ENCODE peak calls at places on chromosomes 5 and 9, in five cellular contexts. Z is breast epithelium; E is CD8-positive, alpha-beta memory T cell; R is K562; F is aorta. L is an unnamed sample.

GRCh38 chr5:169251685-169252084 is 49.3 kb downstream of the SLIT3 start:
- DNase-seq in Z (no peak), E (no peak), F (no peak), R (no peak), L (no peak)

GRCh38 chr5:108101105-108101504 is 280.8 kb downstream of the FBXL17 start:
- DNase-seq in Z (no peak), R (no peak), F (no peak), E (no peak), L (peak)

GRCh38 chr5:163473613-163474243 is 13.3 kb downstream of the HMMR start:
- DNase-seq in F (no peak), E (no peak), Z (no peak), R (no peak), L (no peak)

GRCh38 chr9:74132986-74133385 is 364.1 kb upstream of the RORB start:
- DNase-seq in F (no peak), R (no peak), E (no peak), Z (no peak), L (no peak)

GRCh38 chr9:13083973-13084528 is 195.4 kb downstream of the MPDZ start:
- DNase-seq in Z (no peak), F (no peak), E (no peak), R (no peak), L (no peak)

GRCh38 chr5:40585537-40586267 is 94.0 kb upstream of the PTGER4 start:
- DNase-seq in Z (no peak), R (no peak), E (no peak), F (no peak), L (no peak)

GRCh38 chr5:157072508-157072907 is 13.6 kb upstream of the HAVCR1 start:
- DNase-seq in R (no peak), E (no peak), Z (no peak), F (no peak), L (no peak)

GRCh38 chr5:94632024-94632423 is 13.6 kb downstream of the SLF1 start:
- DNase-seq in R (no peak), Z (no peak), F (no peak), E (no peak), L (no peak)

GRCh38 chr5:35294976-35295375 is 64.7 kb upstream of the PRLR start:
- DNase-seq in E (no peak), R (no peak), Z (no peak), F (no peak), L (no peak)

GRCh38 chr9:110994771-110995241 is 43.5 kb downstream of the LPAR1 start:
- DNase-seq in R (no peak), F (no peak), E (no peak), Z (no peak), L (no peak)

GRCh38 chr9:137129089-137129455 is 9.9 kb upstream of the GRIN1 start:
- DNase-seq in E (no peak), R (no peak), F (no peak), Z (no peak), L (no peak)

GRCh38 chr5:128399111-128399510 is 138.9 kb downstream of the FBN2 start:
- DNase-seq in F (no peak), R (no peak), Z (no peak), E (no peak), L (no peak)

GRCh38 chr9:137444106-137444790 is 3.1 kb upstream of the ENTPD8 start:
- DNase-seq in E (no peak), F (peak), Z (no peak), R (no peak), L (no peak)

GRCh38 chr9:99425124-99425523 is 203.0 kb downstream of the SEC61B start:
- DNase-seq in R (no peak), Z (no peak), F (no peak), E (no peak), L (no peak)

GRCh38 chr9:16484178-16484577 is 386.3 kb downstream of the BNC2 start:
- DNase-seq in E (no peak), R (no peak), F (no peak), Z (no peak), L (no peak)

GRCh38 chr5:14039063-14039462 is 94.6 kb upstream of the DNAH5 start:
- DNase-seq in R (no peak), E (no peak), Z (no peak), F (no peak), L (no peak)

GRCh38 chr5:176608937-176609723 is 826 bp downstream of the GPRIN1 start:
- DNase-seq in E (no peak), Z (no peak), R (no peak), F (no peak), L (no peak)

DNA sequence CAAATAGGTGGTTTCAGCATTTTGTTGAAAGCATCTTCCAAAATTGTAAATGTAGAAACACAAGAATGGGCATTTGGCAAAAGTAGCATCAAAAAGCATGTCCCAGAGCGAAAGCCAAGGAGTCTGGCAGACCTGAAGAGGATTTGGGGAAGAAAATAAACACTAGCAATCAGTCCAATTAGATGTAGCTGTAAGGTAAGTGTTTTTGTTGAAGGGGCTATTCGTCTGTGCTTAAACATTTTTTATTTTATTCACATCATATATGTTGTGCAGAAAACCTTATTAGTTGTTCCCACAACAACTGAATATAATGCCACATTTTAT is 954.1 kb upstream of the COX7C start:
- DNase-seq in F (no peak), R (no peak), E (no peak), Z (no peak), L (no peak)
- H3K27ac ChIP-seq in F (no peak), R (peak), E (peak), Z (no peak), L (no peak)

DNA sequence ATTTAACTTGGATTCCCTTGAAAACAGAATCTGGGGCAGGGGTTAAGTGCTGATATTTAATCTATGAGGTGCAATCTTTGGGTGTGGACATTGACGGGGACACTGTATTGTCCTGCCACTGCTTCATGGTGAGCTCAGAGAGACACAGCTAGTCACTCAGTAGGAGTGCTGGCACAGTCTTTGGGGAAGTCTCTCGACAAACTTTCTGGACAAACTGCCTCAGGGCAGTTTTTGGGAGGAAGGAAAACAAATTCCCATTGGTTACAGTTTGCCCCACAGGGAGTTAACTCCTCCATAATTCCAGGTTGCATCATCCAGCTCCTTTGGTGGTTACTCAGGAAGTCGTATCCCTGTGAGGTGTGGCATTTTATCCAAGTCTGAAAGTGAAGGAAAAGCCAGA is 17.9 kb downstream of the HNRNPK start:
- DNase-seq in R (no peak), Z (no peak), E (no peak), F (no peak), L (no peak)
- H3K27ac ChIP-seq in R (no peak), Z (peak), E (no peak), F (no peak), L (no peak)

GRCh38 chr9:71249729-71250317 is 128.4 kb upstream of the TRPM3 start:
- DNase-seq in Z (no peak), F (no peak), R (peak), E (no peak), L (no peak)

GRCh38 chr9:71250626-71251025 is 129.2 kb upstream of the TRPM3 start:
- DNase-seq in R (no peak), F (no peak), Z (no peak), E (no peak), L (no peak)

GRCh38 chr9:71243951-71244350 is 122.5 kb upstream of the TRPM3 start:
- DNase-seq in R (no peak), F (no peak), E (no peak), Z (no peak), L (no peak)

GRCh38 chr9:71242081-71242480 is 120.7 kb upstream of the TRPM3 start:
- DNase-seq in Z (no peak), R (no peak), F (no peak), E (no peak), L (no peak)

DNA sequence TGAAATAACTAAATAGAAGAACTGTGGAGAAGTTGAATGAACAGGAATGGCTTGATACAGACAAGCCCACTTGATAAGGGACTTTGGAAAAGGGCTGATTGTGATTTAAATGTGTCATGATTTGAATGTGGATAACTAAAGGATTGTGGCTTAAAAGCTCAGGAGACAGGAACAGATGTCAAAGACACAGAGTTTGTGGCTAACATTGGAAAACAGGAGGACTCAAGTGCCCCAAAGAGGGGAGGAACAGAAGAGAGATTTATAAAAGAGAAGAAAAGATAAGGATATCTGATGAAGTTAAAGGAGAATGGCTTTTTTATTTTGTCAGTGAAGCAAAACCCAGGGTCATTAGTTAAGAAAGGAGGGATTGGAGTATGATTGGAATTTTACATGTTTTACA is 124.2 kb upstream of the TRPM3 start:
- DNase-seq in F (no peak), E (no peak), Z (no peak), R (no peak), L (no peak)
- H3K27ac ChIP-seq in F (no peak), E (no peak), Z (no peak), R (no peak), L (no peak)

GRCh38 chr9:134547161-134548100 is 94.2 kb upstream of the COL5A1 start:
- DNase-seq in F (no peak), R (no peak), E (no peak), Z (no peak), L (no peak)
- H3K27ac ChIP-seq in F (no peak), R (no peak), E (no peak), Z (no peak), L (no peak)

GRCh38 chr9:112726428-112726827 is 8.5 kb upstream of the INIP start:
- DNase-seq in F (no peak), Z (no peak), R (no peak), E (no peak), L (no peak)

GRCh38 chr9:112725961-112726360 is 8.0 kb upstream of the INIP start:
- DNase-seq in Z (no peak), E (no peak), R (no peak), F (no peak), L (no peak)

GRCh38 chr9:112731971-112732370 is 14.1 kb upstream of the INIP start:
- DNase-seq in R (no peak), E (no peak), Z (no peak), F (no peak), L (no peak)

GRCh38 chr9:112728401-112728800 is 10.5 kb upstream of the INIP start:
- DNase-seq in Z (no peak), E (no peak), R (no peak), F (no peak), L (no peak)
- H3K27ac ChIP-seq in Z (no peak), E (no peak), R (no peak), F (no peak), L (no peak)

GRCh38 chr5:17436345-17436744 is 61.7 kb upstream of the TAF11L2 start:
- DNase-seq in R (no peak), F (no peak), Z (no peak), E (no peak), L (no peak)
- H3K27ac ChIP-seq in R (no peak), F (no peak), Z (no peak), E (no peak), L (no peak)

GRCh38 chr5:56825222-56825824 is 10.0 kb downstream of the MAP3K1 start:
- DNase-seq in F (no peak), Z (no peak), R (no peak), E (no peak), L (no peak)
- H3K27ac ChIP-seq in F (no peak), Z (no peak), R (no peak), E (no peak), L (no peak)

DNA sequence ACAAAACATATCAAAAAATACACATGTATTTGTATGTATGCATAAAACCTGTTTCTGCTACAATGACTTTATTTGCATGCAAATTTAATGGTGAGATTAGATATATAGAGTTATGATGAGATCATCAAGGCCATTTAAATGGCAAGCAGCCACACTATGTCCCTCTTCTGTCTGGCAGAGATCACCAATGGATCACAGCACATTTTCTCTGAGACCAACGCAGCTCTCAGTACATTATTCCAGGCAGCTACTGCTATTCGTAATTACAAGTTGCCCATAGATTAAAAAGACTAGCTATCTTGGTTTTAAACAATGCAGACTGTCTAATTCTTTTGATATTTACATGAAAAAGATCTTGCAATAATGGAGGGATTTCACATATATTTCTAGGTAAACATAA is 629.5 kb downstream of the PDE4D start:
- DNase-seq in E (no peak), F (no peak), Z (no peak), R (no peak), L (no peak)
- H3K27ac ChIP-seq in E (no peak), F (no peak), Z (no peak), R (no peak), L (no peak)

GRCh38 chr9:127762111-127762676 is 16.3 kb downstream of the SH2D3C start:
- DNase-seq in R (no peak), E (no peak), Z (no peak), F (peak), L (no peak)
- H3K27ac ChIP-seq in R (no peak), E (no peak), Z (peak), F (no peak), L (no peak)

DNA sequence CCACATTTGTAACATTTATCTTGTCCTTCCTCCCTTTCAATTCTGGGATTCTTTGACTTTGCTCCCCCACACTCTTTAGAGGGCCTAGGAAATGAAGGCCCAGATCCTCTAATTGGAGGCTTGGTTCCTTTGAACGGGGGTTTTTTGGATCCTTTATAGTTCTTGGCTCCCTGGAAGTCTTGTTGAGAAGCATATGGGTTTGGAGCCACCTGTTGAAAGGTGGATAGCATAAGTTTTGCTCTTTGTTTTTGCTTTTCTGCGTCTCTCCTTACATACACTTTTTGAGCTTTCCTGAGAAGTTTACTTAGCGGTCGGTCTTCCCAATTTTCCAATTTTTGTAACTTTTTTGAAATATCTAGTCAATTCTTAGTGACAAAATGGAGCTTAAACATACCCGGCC is 17.8 kb downstream of the IFT74 start:
- DNase-seq in R (no peak), E (no peak), F (no peak), Z (no peak), L (no peak)
- H3K27ac ChIP-seq in R (no peak), E (no peak), F (no peak), Z (no peak), L (no peak)

L was measured in caudate nucleus.